ENCODE peak calls at places on chromosomes 13 and 19, in seven cellular contexts. One of them, this sample, is unnamed.

GRCh38 chr13:108226184-108226583 is 8.0 kb downstream of the ABHD13 start:
- DNase-seq in CD4-positive, CD25-positive, alpha-beta regulatory T cell: no peak
- DNase-seq in T-helper 2 cell: no peak
- DNase-seq in AG08396: no peak
- DNase-seq in GM12891: no peak
- DNase-seq in stimulated activated CD4-positive, alpha-beta T cell treated with anti-CD3 and anti-CD28 coated beads, Interleukin-4, amount 100 ng/mL, for 48 hours: no peak
- DNase-seq in Right ventricle myocardium superior: no peak
- DNase-seq in this sample: no peak

GRCh38 chr19:50679177-50680125 is 30.2 kb downstream of the C19orf81 start:
- DNase-seq in AG08396: peak; percentile 97
- DNase-seq in stimulated activated CD4-positive, alpha-beta T cell treated with anti-CD3 and anti-CD28 coated beads, Interleukin-4, amount 100 ng/mL, for 48 hours: peak; percentile 80
- DNase-seq in GM12891: peak; percentile 93
- DNase-seq in Right ventricle myocardium superior: peak; percentile 88
- DNase-seq in CD4-positive, CD25-positive, alpha-beta regulatory T cell: peak; percentile 62
- DNase-seq in T-helper 2 cell: peak; percentile 70
- DNase-seq in this sample: peak; percentile 72

GRCh38 chr13:112710855-112711527 is 21.2 kb downstream of the ATP11A start:
- DNase-seq in T-helper 2 cell: no peak
- DNase-seq in CD4-positive, CD25-positive, alpha-beta regulatory T cell: no peak
- DNase-seq in stimulated activated CD4-positive, alpha-beta T cell treated with anti-CD3 and anti-CD28 coated beads, Interleukin-4, amount 100 ng/mL, for 48 hours: no peak
- DNase-seq in Right ventricle myocardium superior: no peak
- DNase-seq in AG08396: no peak
- DNase-seq in GM12891: no peak
- DNase-seq in this sample: peak; percentile 44

GRCh38 chr19:54218960-54219661 is 3.7 kb downstream of the LILRB3 start:
- DNase-seq in Right ventricle myocardium superior: no peak
- DNase-seq in T-helper 2 cell: no peak
- DNase-seq in CD4-positive, CD25-positive, alpha-beta regulatory T cell: no peak
- DNase-seq in AG08396: no peak
- DNase-seq in stimulated activated CD4-positive, alpha-beta T cell treated with anti-CD3 and anti-CD28 coated beads, Interleukin-4, amount 100 ng/mL, for 48 hours: no peak
- DNase-seq in GM12891: no peak
- DNase-seq in this sample: no peak

GRCh38 chr13:114151565-114152284 is 19.3 kb upstream of the RASA3 start:
- DNase-seq in AG08396: no peak
- DNase-seq in stimulated activated CD4-positive, alpha-beta T cell treated with anti-CD3 and anti-CD28 coated beads, Interleukin-4, amount 100 ng/mL, for 48 hours: no peak
- DNase-seq in T-helper 2 cell: no peak
- DNase-seq in Right ventricle myocardium superior: no peak
- DNase-seq in CD4-positive, CD25-positive, alpha-beta regulatory T cell: peak; percentile 44
- DNase-seq in GM12891: no peak
- DNase-seq in this sample: no peak

GRCh38 chr19:34359140-34359953 is 5.6 kb upstream of the GPI start:
- DNase-seq in stimulated activated CD4-positive, alpha-beta T cell treated with anti-CD3 and anti-CD28 coated beads, Interleukin-4, amount 100 ng/mL, for 48 hours: peak; percentile 96
- DNase-seq in GM12891: peak; percentile 95
- DNase-seq in T-helper 2 cell: peak; percentile 82
- DNase-seq in AG08396: peak; percentile 98
- DNase-seq in CD4-positive, CD25-positive, alpha-beta regulatory T cell: peak; percentile 91
- DNase-seq in Right ventricle myocardium superior: peak; percentile 98
- DNase-seq in this sample: peak; percentile 97

GRCh38 chr19:46753420-46754155 is 7.3 kb upstream of the STRN4 start:
- DNase-seq in stimulated activated CD4-positive, alpha-beta T cell treated with anti-CD3 and anti-CD28 coated beads, Interleukin-4, amount 100 ng/mL, for 48 hours: peak; percentile 56
- DNase-seq in AG08396: no peak
- DNase-seq in GM12891: peak; percentile 73
- DNase-seq in T-helper 2 cell: peak; percentile 58
- DNase-seq in Right ventricle myocardium superior: peak; percentile 64
- DNase-seq in CD4-positive, CD25-positive, alpha-beta regulatory T cell: peak; percentile 69
- DNase-seq in this sample: peak; percentile 41

GRCh38 chr13:30619731-30620130 is 2.0 kb downstream of the USPL1 start:
- DNase-seq in CD4-positive, CD25-positive, alpha-beta regulatory T cell: no peak
- DNase-seq in stimulated activated CD4-positive, alpha-beta T cell treated with anti-CD3 and anti-CD28 coated beads, Interleukin-4, amount 100 ng/mL, for 48 hours: no peak
- DNase-seq in GM12891: no peak
- DNase-seq in Right ventricle myocardium superior: no peak
- DNase-seq in T-helper 2 cell: no peak
- DNase-seq in AG08396: no peak
- DNase-seq in this sample: no peak

GRCh38 chr13:21164631-21165030 is 11.7 kb downstream of the SKA3 start:
- DNase-seq in GM12891: no peak
- DNase-seq in T-helper 2 cell: no peak
- DNase-seq in AG08396: no peak
- DNase-seq in Right ventricle myocardium superior: no peak
- DNase-seq in stimulated activated CD4-positive, alpha-beta T cell treated with anti-CD3 and anti-CD28 coated beads, Interleukin-4, amount 100 ng/mL, for 48 hours: no peak
- DNase-seq in CD4-positive, CD25-positive, alpha-beta regulatory T cell: no peak
- DNase-seq in this sample: no peak

GRCh38 chr19:35975608-35976214 is 19.3 kb upstream of the SDHAF1 start:
- DNase-seq in CD4-positive, CD25-positive, alpha-beta regulatory T cell: no peak
- DNase-seq in GM12891: no peak
- DNase-seq in AG08396: peak; percentile 56
- DNase-seq in T-helper 2 cell: no peak
- DNase-seq in Right ventricle myocardium superior: peak; percentile 10
- DNase-seq in stimulated activated CD4-positive, alpha-beta T cell treated with anti-CD3 and anti-CD28 coated beads, Interleukin-4, amount 100 ng/mL, for 48 hours: no peak
- DNase-seq in this sample: no peak